ENCODE peak calls at places on chromosomes 2 and 18, in nine cellular contexts. X, E, K, Y, B, S, Q, V and R are unnamed samples.

GRCh38 chr2:147255812-147256211 is 589.0 kb upstream of the ACVR2A start:
- DNase-seq in Q (no peak), X (no peak), V (no peak), B (no peak), E (no peak), Y (no peak), S (no peak), K (no peak), R (no peak)

GRCh38 chr2:203656522-203657287 is 49.7 kb upstream of the CD28 start:
- DNase-seq in K (no peak), B (no peak), V (no peak), Y (no peak), X (no peak), E (peak; percentile 49), S (no peak), Q (peak; percentile 91), R (no peak)

GRCh38 chr2:1745171-1746023 is 1.1 kb upstream of the PXDN start:
- DNase-seq in V (no peak), S (no peak), K (no peak), E (no peak), X (no peak), Q (no peak), Y (no peak), B (no peak), R (no peak)

GRCh38 chr2:84924173-84925106 is 19.0 kb downstream of the TMSB10 start:
- DNase-seq in V (peak; percentile 59), X (no peak), B (peak; percentile 57), Q (peak; percentile 76), S (no peak), Y (peak; percentile 37), E (no peak), K (no peak), R (no peak)

GRCh38 chr2:17373736-17374135 is 144.5 kb downstream of the RAD51AP2 start:
- DNase-seq in X (peak; percentile 67), V (no peak), E (no peak), S (no peak), Q (no peak), K (no peak), B (peak; percentile 95), Y (no peak), R (no peak)

GRCh38 chr2:66344087-66344663 is 90.8 kb upstream of the MEIS1 start:
- DNase-seq in K (no peak), V (no peak), B (no peak), Q (no peak), S (no peak), Y (no peak), E (no peak), X (no peak), R (no peak)

GRCh38 chr2:40797115-40797514 is 345.2 kb upstream of the SLC8A1 start:
- DNase-seq in V (peak; percentile 11), Y (no peak), X (peak; percentile 4), B (peak; percentile 18), E (no peak), S (no peak), Q (no peak), K (no peak), R (no peak)

GRCh38 chr18:35080058-35080457 is 38.8 kb downstream of the MAPRE2 start:
- DNase-seq in E (no peak), Y (no peak), V (no peak), K (no peak), Q (no peak), X (no peak), S (no peak), B (no peak), R (no peak)

GRCh38 chr2:208101716-208102631 is 22.4 kb downstream of the CRYGD start:
- DNase-seq in Q (no peak), K (no peak), B (peak; percentile 25), E (peak; percentile 57), V (peak; percentile 24), Y (peak; percentile 38), X (no peak), S (no peak), R (no peak)

GRCh38 chr18:64893349-64893748 is 744.5 kb upstream of the LINC00305 start:
- DNase-seq in Y (no peak), Q (no peak), K (no peak), S (no peak), B (no peak), E (no peak), X (no peak), V (no peak), R (no peak)

GRCh38 chr2:86037141-86037794 is 68.4 kb downstream of the POLR1A start:
- DNase-seq in V (no peak), Y (no peak), X (no peak), B (peak; percentile 90), Q (peak; percentile 69), K (no peak), E (no peak), S (no peak), R (peak; percentile 91)

GRCh38 chr2:160893581-160893980 is 266.6 kb upstream of the TANK start:
- DNase-seq in B (no peak), Q (no peak), V (no peak), S (no peak), E (no peak), X (no peak), K (no peak), Y (no peak), R (no peak)

GRCh38 chr2:218622606-218623238 is 15.0 kb downstream of the PLCD4 start:
- DNase-seq in X (no peak), E (no peak), S (no peak), K (no peak), V (no peak), B (no peak), Q (no peak), Y (peak; percentile 27), R (no peak)

GRCh38 chr2:225100269-225100668 is 58.0 kb upstream of the DOCK10 start:
- DNase-seq in V (no peak), E (no peak), Y (no peak), X (no peak), B (peak; percentile 75), Q (no peak), S (no peak), K (no peak), R (no peak)

GRCh38 chr18:59357928-59358327 is 1.1 kb downstream of the LMAN1 start:
- DNase-seq in Q (no peak), Y (peak; percentile 18), X (peak; percentile 76), V (peak; percentile 19), E (no peak), S (no peak), K (no peak), B (peak; percentile 89), R (no peak)

GRCh38 chr2:28268386-28268785 is 124.3 kb upstream of the FOSL2 start:
- DNase-seq in K (no peak), X (no peak), E (no peak), Y (no peak), B (no peak), Q (no peak), S (no peak), V (no peak), R (no peak)